ENCODE peak calls at places on chromosomes 11 and 22, in seven cellular contexts. D is mucosa of descending colon, M is esophagus squamous epithelium, H is heart left ventricle, F is tibial artery, X is spleen, Z is upper lobe of right lung. C is an unnamed sample.
A peak's percentile ranks its signal among the peaks of the same experiment; 100 is the strongest.

GRCh38 chr11:63602296-63602695 is 11.9 kb downstream of the PLAAT3 start:
- DNase-seq in D (no peak), M (no peak), H (no peak), F (peak; percentile 46), X (no peak), Z (no peak), C (no peak)

GRCh38 chr11:17208257-17208999 is 642 bp upstream of the PIK3C2A start:
- DNase-seq in D (no peak), M (no peak), H (no peak), F (peak; percentile 34), X (no peak), Z (no peak), C (no peak)

GRCh38 chr22:32050678-32051515 is 7.8 kb downstream of the SLC5A1 start:
- DNase-seq in D (no peak), M (no peak), H (no peak), F (peak; percentile 38), X (no peak), Z (no peak), C (no peak)

GRCh38 chr11:8318536-8318935 is 54.9 kb upstream of the LMO1 start:
- DNase-seq in D (no peak), M (no peak), H (no peak), F (no peak), X (peak; percentile 70), Z (no peak), C (no peak)

GRCh38 chr22:22603470-22603947 is 40.9 kb upstream of the GGTLC2 start:
- DNase-seq in D (no peak), M (no peak), H (no peak), F (no peak), X (no peak), Z (no peak), C (no peak)

GRCh38 chr22:38572065-38572464 is 2.1 kb upstream of the DMC1 start:
- DNase-seq in D (no peak), M (no peak), H (peak; percentile 32), F (no peak), X (no peak), Z (no peak), C (no peak)

GRCh38 chr22:44633647-44634046 is 68.4 kb upstream of the PRR5 start:
- DNase-seq in D (no peak), M (no peak), H (no peak), F (no peak), X (no peak), Z (no peak), C (no peak)

GRCh38 chr11:29485641-29486040 is 531.2 kb downstream of the KCNA4 start:
- DNase-seq in D (no peak), M (no peak), H (no peak), F (no peak), X (no peak), Z (no peak), C (no peak)

GRCh38 chr11:30984442-30984816 is 385.1 kb downstream of the DCDC1 start:
- DNase-seq in D (no peak), M (no peak), H (peak; percentile 18), F (no peak), X (no peak), Z (no peak), C (no peak)

GRCh38 chr11:103202048-103202651 is 92.9 kb downstream of the DYNC2H1 start:
- DNase-seq in D (no peak), M (no peak), H (no peak), F (no peak), X (no peak), Z (no peak), C (no peak)

GRCh38 chr11:82883853-82884252 is 16.4 kb downstream of the PRCP start:
- DNase-seq in D (no peak), M (no peak), H (peak; percentile 42), F (no peak), X (no peak), Z (no peak), C (no peak)

GRCh38 chr11:13152736-13153541 is 124.7 kb upstream of the BMAL1 start:
- DNase-seq in D (no peak), M (no peak), H (no peak), F (no peak), X (no peak), Z (no peak), C (no peak)

GRCh38 chr11:105903113-105903512 is 118.9 kb downstream of the MSANTD4 start:
- DNase-seq in D (no peak), M (no peak), H (no peak), F (no peak), X (no peak), Z (no peak), C (no peak)

GRCh38 chr11:124442442-124442841 is 3.1 kb downstream of the OR8B8 start:
- DNase-seq in D (no peak), M (no peak), H (no peak), F (no peak), X (no peak), Z (no peak), C (no peak)

GRCh38 chr22:28299760-28300159 is 379.9 kb downstream of the TTC28 start:
- DNase-seq in D (no peak), M (no peak), H (peak; percentile 32), F (peak; percentile 39), X (no peak), Z (no peak), C (no peak)

GRCh38 chr11:66478823-66479740 is 1.2 kb upstream of the DPP3 start:
- DNase-seq in D (peak; percentile 76), M (no peak), H (peak; percentile 49), F (peak; percentile 44), X (peak; percentile 82), Z (peak; percentile 81), C (no peak)

GRCh38 chr22:28978863-28979799 is 82.5 kb downstream of the C22orf31 start:
- DNase-seq in D (no peak), M (no peak), H (no peak), F (no peak), X (no peak), Z (no peak), C (no peak)

GRCh38 chr22:36405671-36406070 is 17.9 kb upstream of the MYH9 start:
- DNase-seq in D (peak; percentile 70), M (no peak), H (no peak), F (no peak), X (peak; percentile 92), Z (peak; percentile 83), C (no peak)

GRCh38 chr11:125404811-125405481 is 91.1 kb downstream of the FEZ1 start:
- DNase-seq in D (peak; percentile 58), M (no peak), H (peak; percentile 71), F (peak; percentile 63), X (peak; percentile 89), Z (peak; percentile 85), C (no peak)

GRCh38 chr22:24039046-24039445 is 27.9 kb downstream of the CABIN1 start:
- DNase-seq in D (no peak), M (no peak), H (no peak), F (no peak), X (no peak), Z (no peak), C (no peak)

GRCh38 chr11:111561801-111562325 is 21.3 kb downstream of the LAYN start:
- DNase-seq in D (no peak), M (no peak), H (no peak), F (no peak), X (no peak), Z (no peak), C (no peak)

GRCh38 chr11:34857463-34857862 is 58.7 kb downstream of the APIP start:
- DNase-seq in D (no peak), M (no peak), H (no peak), F (no peak), X (no peak), Z (no peak), C (no peak)

GRCh38 chr11:128290106-128290840 is 297.1 kb downstream of the ETS1 start:
- DNase-seq in D (peak; percentile 87), M (no peak), H (peak; percentile 73), F (peak; percentile 47), X (peak; percentile 87), Z (peak; percentile 67), C (no peak)

GRCh38 chr22:38954414-38955043 is 2.9 kb upstream of the APOBEC3A start:
- DNase-seq in D (peak; percentile 43), M (no peak), H (no peak), F (no peak), X (peak; percentile 76), Z (no peak), C (no peak)

GRCh38 chr11:65468874-65469333 is 29.9 kb upstream of the MALAT1 start:
- DNase-seq in D (peak; percentile 92), M (no peak), H (peak; percentile 56), F (peak; percentile 40), X (peak; percentile 91), Z (peak; percentile 94), C (no peak)

GRCh38 chr11:12506502-12506921 is 129.1 kb downstream of the PARVA start:
- DNase-seq in D (no peak), M (no peak), H (no peak), F (no peak), X (no peak), Z (no peak), C (no peak)

GRCh38 chr22:39528681-39529486 is 3.7 kb downstream of the RPS19BP1 start:
- DNase-seq in D (peak; percentile 97), M (peak; percentile 60), H (peak; percentile 89), F (peak; percentile 89), X (peak; percentile 99), Z (peak; percentile 95), C (peak; percentile 59)

GRCh38 chr11:108364159-108364558 is 103.2 kb downstream of the C11orf65 start:
- DNase-seq in D (no peak), M (no peak), H (no peak), F (no peak), X (no peak), Z (no peak), C (no peak)

GRCh38 chr11:76918941-76919386 is 58.2 kb downstream of the ACER3 start:
- DNase-seq in D (no peak), M (no peak), H (no peak), F (no peak), X (no peak), Z (no peak), C (no peak)

GRCh38 chr22:49640366-49641095 is 187.1 kb downstream of the BRD1 start:
- DNase-seq in D (no peak), M (no peak), H (no peak), F (no peak), X (no peak), Z (no peak), C (no peak)
- H3K9me3 ChIP-seq in D (no peaks in the 10 kb centered on the region), M (no peaks in the 10 kb centered on the region), H (no peaks in the 10 kb centered on the region), F (no peaks in the 10 kb centered on the region), X (no peaks in the 10 kb centered on the region), Z (no peaks in the 10 kb centered on the region), C (no peaks in the 10 kb centered on the region)

GRCh38 chr11:10758959-10759358 is 7.9 kb downstream of the CTR9 start:
- DNase-seq in D (no peak), M (no peak), H (no peak), F (no peak), X (no peak), Z (no peak), C (no peak)
- TF ChIP-seq CTCF in D (no peak), M (no peak), H (no peak), F (no peak), X (no peak), Z (no peak), C (no peak)

DNA sequence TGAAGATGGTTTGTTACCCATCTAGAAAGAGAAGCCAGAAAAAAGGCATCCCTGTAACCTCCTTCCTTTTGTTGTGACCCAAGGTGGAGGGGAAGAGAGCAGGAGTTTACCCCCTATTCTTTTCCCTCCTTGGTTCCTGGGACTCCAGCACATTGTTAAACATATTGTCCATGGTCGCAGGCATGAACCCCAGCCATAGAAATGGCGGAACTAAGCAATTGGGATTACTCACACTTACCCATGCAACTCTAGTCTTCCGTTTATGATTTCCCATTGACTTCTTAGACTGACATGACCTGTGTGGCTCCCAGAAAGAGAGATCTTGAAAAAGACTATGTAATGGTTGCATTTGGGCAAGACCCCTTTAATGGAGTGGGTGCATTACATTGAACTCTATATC is 45.4 kb downstream of the OR4C46 start:
- DNase-seq in D (no peak), M (no peak), H (no peak), F (no peak), X (no peak), Z (no peak), C (no peak)
- H3K9me3 ChIP-seq in D (peaks cover 74% of the 10 kb centered on the region), M (peaks cover 25% of the 10 kb centered on the region), H (peaks cover 12% of the 10 kb centered on the region), F (peaks cover 37% of the 10 kb centered on the region), X (peaks cover 88% of the 10 kb centered on the region), Z (peaks cover 19% of the 10 kb centered on the region), C (peaks cover 19% of the 10 kb centered on the region)

GRCh38 chr11:116857936-116858335 is 20.5 kb upstream of the APOA1 start:
- DNase-seq in D (no peak), M (no peak), H (no peak), F (no peak), X (peak; percentile 61), Z (no peak), C (no peak)
- TF ChIP-seq CTCF in D (no peak), M (no peak), H (no peak), F (no peak), X (no peak), Z (no peak), C (no peak)